ENCODE peak calls at places on chromosome 10, in six cellular contexts. K, R, L, A, H and F are unnamed samples.
A peak's percentile ranks its signal among the peaks of the same experiment; 100 is the strongest.

GRCh38 chr10:63977329-63977923 is 456.2 kb downstream of the REEP3 start:
- DNase-seq in H (peak; percentile 40), R (peak; percentile 34), K (peak; percentile 88), L (no peak), A (peak; percentile 51), F (no peak)

GRCh38 chr10:111956841-111957240 is 226.7 kb downstream of the GPAM start:
- DNase-seq in K (no peak), A (no peak), H (no peak), R (no peak), L (no peak), F (no peak)

GRCh38 chr10:128047337-128047736 is 78.9 kb downstream of the MKI67 start:
- DNase-seq in A (peak; percentile 78), L (peak; percentile 89), R (no peak), H (peak; percentile 76), K (peak; percentile 96), F (no peak)

GRCh38 chr10:90959826-90960225 is 38.9 kb upstream of the ANKRD1 start:
- DNase-seq in A (no peak), R (peak; percentile 63), H (no peak), L (no peak), K (no peak), F (no peak)

GRCh38 chr10:31000071-31000787 is 31.4 kb downstream of the ZNF438 start:
- DNase-seq in R (no peak), L (no peak), H (peak; percentile 21), A (peak; percentile 55), K (no peak), F (no peak)

GRCh38 chr10:89207801-89208551 is 859 bp upstream of the CH25H start:
- DNase-seq in R (peak; percentile 17), K (peak; percentile 68), A (no peak), H (peak; percentile 22), L (peak; percentile 44), F (no peak)

GRCh38 chr10:117320050-117320665 is 55.1 kb downstream of the PDZD8 start:
- DNase-seq in L (no peak), H (peak; percentile 52), A (peak; percentile 38), K (no peak), R (peak; percentile 41), F (no peak)

GRCh38 chr10:36256166-36256565 is 614.1 kb upstream of the FZD8 start:
- DNase-seq in A (peak; percentile 85), K (no peak), H (peak; percentile 87), R (peak; percentile 51), L (no peak), F (no peak)

GRCh38 chr10:45466784-45467183 is 92.8 kb downstream of the ALOX5 start:
- DNase-seq in H (no peak), K (no peak), R (no peak), L (no peak), A (no peak), F (no peak)

GRCh38 chr10:129192344-129193128 is 274.5 kb upstream of the MGMT start:
- DNase-seq in A (peak; percentile 16), R (peak; percentile 7), K (no peak), H (peak; percentile 49), L (no peak), F (peak; percentile 7)

GRCh38 chr10:2121944-2122343 is 384.6 kb upstream of the ADARB2 start:
- DNase-seq in A (no peak), R (no peak), L (no peak), H (no peak), K (no peak), F (no peak)

GRCh38 chr10:70255329-70256299 is 22.4 kb upstream of the PPA1 start:
- DNase-seq in L (peak; percentile 52), R (peak; percentile 33), A (peak; percentile 77), K (no peak), H (peak; percentile 44), F (no peak)

GRCh38 chr10:96890172-96890513 is 58.0 kb downstream of the LCOR start:
- DNase-seq in R (no peak), L (no peak), H (no peak), K (no peak), A (no peak), F (no peak)

DNA sequence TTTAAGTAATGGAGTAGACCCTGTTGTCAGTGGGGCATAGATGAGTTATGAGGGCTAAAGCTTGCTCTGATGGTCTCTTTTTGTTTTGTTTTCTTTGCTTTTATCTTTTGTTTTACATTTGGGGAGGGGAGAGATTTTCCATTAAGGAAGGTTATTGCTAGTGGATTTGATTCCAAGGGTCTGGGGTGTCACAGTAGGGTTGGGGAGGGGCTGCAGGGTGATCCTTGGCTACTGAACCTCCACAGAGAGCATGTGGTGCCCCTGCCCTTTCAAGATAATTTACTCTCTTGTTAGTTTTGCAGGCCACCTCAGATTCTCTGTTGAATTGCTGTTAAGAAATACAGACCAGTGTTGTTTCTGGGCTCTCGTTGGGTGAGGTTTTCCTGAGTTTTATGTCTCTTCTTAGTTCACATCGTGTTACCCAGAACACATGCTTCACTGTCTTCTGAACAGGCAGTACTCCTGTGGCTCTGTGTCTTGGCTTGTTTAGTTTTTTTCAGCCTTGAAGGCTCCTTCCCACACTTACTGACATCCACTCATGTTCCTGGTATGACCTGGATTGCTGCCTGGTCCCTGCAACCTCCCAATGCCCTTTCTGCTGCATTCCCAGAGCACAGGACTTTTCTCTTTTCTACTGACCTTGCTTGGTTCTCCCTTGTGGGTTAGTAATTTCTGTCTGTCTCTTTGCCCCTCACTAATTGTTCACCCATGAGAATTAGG is 4.3 kb downstream of the KIFBP start:
- DNase-seq in A (peak; percentile 90), H (peak; percentile 93), K (peak; percentile 85), R (peak; percentile 96), L (no peak), F (peak; percentile 96)
- H3K4me3 ChIP-seq in A (no peak overlapping the region), H (no peak overlapping the region), K (peak overlapping the region; percentile 23), R (no peak overlapping the region), L (no peak overlapping the region), F (peak overlapping the region; percentile 14)

DNA sequence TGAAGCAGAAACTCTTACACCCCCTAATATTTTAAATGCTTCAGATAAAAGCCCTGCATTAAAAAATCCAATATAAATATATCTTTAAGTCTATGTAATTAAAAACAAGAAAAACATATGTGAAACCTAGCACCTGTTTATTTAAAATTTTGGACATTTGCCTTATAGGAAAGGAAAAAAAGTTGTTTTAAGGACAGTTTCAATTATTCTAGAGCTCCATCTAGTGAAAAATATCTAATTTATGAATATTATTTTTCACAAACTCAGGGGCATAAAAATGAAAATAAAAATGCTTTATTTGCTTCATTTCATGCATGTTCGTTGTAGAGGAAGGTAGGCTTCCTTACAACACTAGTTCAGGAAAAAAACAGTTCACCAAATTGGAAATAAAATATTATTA is 26.1 kb downstream of the ENKUR start:
- DNase-seq in A (no peak), R (no peak), H (peak; percentile 46), L (no peak), K (no peak), F (no peak)
- TF ChIP-seq CTCF in A (peak; percentile 20), R (peak; percentile 20), H (no peak), L (no peak), K (peak; percentile 25), F (no peak)

GRCh38 chr10:95285556-95285955 is 5.2 kb downstream of the PDLIM1 start:
- DNase-seq in L (no peak), H (no peak), K (no peak), A (no peak), R (no peak), F (no peak)
- H3K4me3 ChIP-seq in L (no peak overlapping the region), H (no peak overlapping the region), K (no peak overlapping the region), A (no peak overlapping the region), R (no peak overlapping the region), F (no peak overlapping the region)

GRCh38 chr10:103871006-103871405 is 15.6 kb upstream of the SH3PXD2A start:
- DNase-seq in H (no peak), L (no peak), A (no peak), R (no peak), K (no peak), F (no peak)

GRCh38 chr10:103868200-103868599 is 12.8 kb upstream of the SH3PXD2A start:
- DNase-seq in L (no peak), H (no peak), A (no peak), K (no peak), R (no peak), F (no peak)

GRCh38 chr10:103872137-103872933 is 17.0 kb upstream of the SH3PXD2A start:
- DNase-seq in H (no peak), L (no peak), R (peak; percentile 56), K (no peak), A (no peak), F (peak; percentile 74)

GRCh38 chr10:103869336-103869735 is 14.0 kb upstream of the SH3PXD2A start:
- DNase-seq in K (no peak), R (no peak), H (no peak), L (no peak), A (no peak), F (no peak)

GRCh38 chr10:103870503-103870902 is 15.1 kb upstream of the SH3PXD2A start:
- DNase-seq in K (no peak), L (no peak), H (peak; percentile 38), A (peak; percentile 36), R (peak; percentile 67), F (peak; percentile 66)
- TF ChIP-seq CTCF in K (no peak), L (no peak), H (peak; percentile 4), A (no peak), R (peak; percentile 11), F (peak; percentile 8)

GRCh38 chr10:132578287-132578951 is 40.8 kb downstream of the INPP5A start:
- DNase-seq in A (no peak), L (no peak), R (no peak), K (no peak), H (no peak), F (no peak)
- H3K4me3 ChIP-seq in A (no peak overlapping the region), L (no peak overlapping the region), R (no peak overlapping the region), K (no peak overlapping the region), H (no peak overlapping the region), F (no peak overlapping the region)

GRCh38 chr10:124388476-124388822 is 30.3 kb downstream of the OAT start:
- DNase-seq in L (no peak), R (no peak), H (no peak), A (no peak), K (peak; percentile 81), F (no peak)

GRCh38 chr10:124385627-124386185 is 33.0 kb downstream of the OAT start:
- DNase-seq in K (peak; percentile 83), L (no peak), H (no peak), R (no peak), A (no peak), F (no peak)

GRCh38 chr10:124388823-124389612 is 29.7 kb downstream of the OAT start:
- DNase-seq in R (peak; percentile 68), K (peak; percentile 100), H (peak; percentile 88), L (peak; percentile 96), A (peak; percentile 91), F (peak; percentile 78)

GRCh38 chr10:124386186-124387077 is 32.3 kb downstream of the OAT start:
- DNase-seq in L (no peak), R (no peak), H (no peak), A (no peak), K (peak; percentile 81), F (no peak)

DNA sequence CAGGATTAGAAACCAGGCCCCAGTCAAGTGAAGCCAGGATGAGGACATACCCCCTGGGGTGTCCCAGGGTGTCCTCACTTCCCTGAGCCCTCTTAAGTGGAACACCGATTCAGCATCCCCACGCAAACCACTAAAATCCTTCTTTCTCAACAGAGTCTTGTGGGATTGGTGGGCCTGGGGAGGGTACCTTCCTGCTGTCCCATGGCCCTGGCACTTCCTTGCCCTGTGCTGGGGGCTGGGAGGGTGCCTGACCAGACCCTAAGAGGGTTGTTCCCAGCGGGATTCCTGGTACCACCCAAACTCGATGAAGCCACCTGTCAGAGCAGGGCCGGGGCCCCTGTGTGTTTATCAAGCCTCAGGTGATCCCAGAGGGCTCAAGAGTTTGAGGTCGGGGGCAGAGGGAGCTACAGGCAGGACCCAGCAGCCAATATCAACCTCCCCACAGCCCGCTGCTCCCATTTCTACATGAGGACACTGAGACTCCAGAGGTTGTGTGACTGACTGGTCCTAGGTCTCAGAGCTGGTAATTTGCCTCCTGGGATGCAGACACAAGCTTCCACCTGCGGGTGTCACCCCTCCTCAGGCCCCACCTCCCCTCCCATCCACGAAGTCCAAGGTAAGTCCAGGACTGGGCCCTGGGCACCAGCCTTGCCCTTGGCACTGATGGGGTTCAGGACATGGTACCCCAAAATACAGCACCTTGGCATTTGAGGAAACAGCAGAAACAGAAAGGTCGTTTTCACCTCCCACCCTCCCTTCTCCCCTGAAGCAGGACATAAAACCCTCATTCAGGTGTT is 31.4 kb downstream of the OAT start:
- DNase-seq in R (no peak), A (no peak), K (peak; percentile 70), L (no peak), H (no peak), F (no peak)
- TF ChIP-seq CTCF in R (no peak), A (peak; percentile 11), K (peak; percentile 9), L (no peak), H (no peak), F (peak; percentile 5)